ENCODE peak calls at places on chromosomes 11 and 22, in four cellular contexts. Y is keratinocyte, B is IMR-90, C is K562. V is an unnamed sample. For H3K9me1, the result is how much of the 10 kb centered on the place peaks cover.

GRCh38 chr11:45501277-45501979 is 164.0 kb downstream of the CHST1 start:
- DNase-seq in C (no peak), B (no peak), Y (no peak), V (no peak)

GRCh38 chr22:21449531-21450319 is 17.5 kb upstream of the TMEM191C start:
- DNase-seq in Y (no peak), C (no peak), B (peak), V (no peak)

GRCh38 chr11:9332655-9333054 is 18.3 kb upstream of the TMEM41B start:
- DNase-seq in Y (no peak), B (no peak), C (no peak), V (no peak)

GRCh38 chr22:48895341-48895740 is 932.3 kb downstream of the BRD1 start:
- DNase-seq in B (no peak), C (no peak), Y (no peak), V (no peak)

GRCh38 chr11:61679893-61680621 is at the start of gene DAGLA:
- DNase-seq in Y (no peak), B (peak), C (peak), V (peak)

GRCh38 chr11:122645847-122646246 is 9.7 kb upstream of the UBASH3B start:
- DNase-seq in Y (no peak), B (peak), C (no peak), V (no peak)

GRCh38 chr11:468493-468892 is 18.4 kb downstream of the PTDSS2 start:
- DNase-seq in Y (no peak), B (no peak), C (no peak), V (no peak)

GRCh38 chr11:123505546-123506299 is 75.7 kb downstream of the GRAMD1B start:
- DNase-seq in Y (no peak), C (no peak), B (no peak), V (no peak)

GRCh38 chr11:96061094-96061493 is 137.2 kb upstream of the MTMR2 start:
- DNase-seq in Y (no peak), B (no peak), C (no peak), V (no peak)

GRCh38 chr11:36500315-36500721 is 9.8 kb downstream of the TRAF6 start:
- DNase-seq in B (peak), C (no peak), Y (peak), V (peak)

GRCh38 chr22:20438066-20438677 is 547 bp upstream of the SCARF2 start:
- DNase-seq in C (no peak), Y (no peak), B (peak), V (no peak)

GRCh38 chr22:45966320-45966891 is 10.6 kb downstream of the WNT7B start:
- DNase-seq in C (no peak), B (no peak), Y (no peak), V (no peak)

GRCh38 chr11:62431171-62431895 is 12.5 kb downstream of the SCGB1A1 start:
- DNase-seq in Y (no peak), B (peak), C (no peak), V (no peak)

GRCh38 chr11:82546556-82547162 is 187.0 kb downstream of the FAM181B start:
- DNase-seq in B (no peak), C (no peak), Y (no peak), V (no peak)

GRCh38 chr11:91773090-91773489 is 451.5 kb upstream of the FAT3 start:
- DNase-seq in Y (no peak), C (no peak), B (no peak), V (peak)

GRCh38 chr11:12585861-12586260 is 88.4 kb upstream of the TEAD1 start:
- DNase-seq in Y (no peak), C (no peak), B (no peak), V (no peak)

GRCh38 chr11:122023614-122024250 is 92.3 kb downstream of the BLID start:
- DNase-seq in B (no peak), Y (no peak), C (no peak), V (peak)

GRCh38 chr22:36350751-36351594 is 36.8 kb downstream of the MYH9 start:
- DNase-seq in Y (no peak), C (no peak), B (peak), V (peak)

GRCh38 chr11:208917-209260 is 1.4 kb downstream of the RIC8A start:
- DNase-seq in B (no peak), C (no peak), Y (no peak), V (peak)

GRCh38 chr11:12122083-12122482 is 11.7 kb downstream of the MICAL2 start:
- DNase-seq in Y (no peak), C (peak), B (no peak), V (no peak)

GRCh38 chr11:116605543-116605942 is 167.2 kb downstream of the BUD13 start:
- DNase-seq in B (peak), Y (peak), C (peak), V (peak)
- H3K9me1 ChIP-seq in B (under half), Y (under half), C (under half), V (under half)

GRCh38 chr11:88051386-88051785 is 123.9 kb downstream of the RAB38 start:
- DNase-seq in C (no peak), Y (no peak), B (peak), V (peak)

GRCh38 chr11:88050247-88050646 is 125.0 kb downstream of the RAB38 start:
- DNase-seq in Y (no peak), C (no peak), B (no peak), V (no peak)
- H3K9me1 ChIP-seq in Y (under half), C (under half), B (under half), V (under half)

DNA sequence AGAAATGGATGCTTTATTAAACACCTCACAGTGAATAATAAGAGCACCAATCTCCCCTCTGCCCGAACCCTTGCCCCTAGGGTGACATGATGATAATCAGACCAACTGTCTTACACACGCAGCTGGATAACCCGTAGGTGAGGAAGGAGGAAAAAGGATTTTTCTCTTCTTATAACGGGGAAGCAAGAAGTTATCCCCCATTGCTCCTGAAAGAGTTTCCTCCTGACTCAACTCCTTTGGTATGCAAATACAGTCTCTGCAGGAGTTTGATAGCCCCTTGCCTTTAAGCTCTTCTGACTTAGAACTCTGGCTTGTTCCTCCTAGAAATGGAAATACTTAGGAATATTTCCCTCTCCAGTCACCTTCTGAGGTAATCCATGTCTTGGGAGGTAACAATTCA is 455.8 kb downstream of the TMEM135 start:
- DNase-seq in C (no peak), B (peak), Y (no peak), V (no peak)
- H3K9me1 ChIP-seq in C (under half), B (under half), Y (under half), V (under half)

GRCh38 chr11:27041141-27041869 is 690 bp downstream of the BBOX1 start:
- DNase-seq in B (no peak), Y (no peak), C (no peak), V (no peak)

GRCh38 chr11:27040302-27041115 is at the start of gene BBOX1:
- DNase-seq in Y (peak), C (no peak), B (no peak), V (no peak)

GRCh38 chr11:27039873-27040272 is 742 bp upstream of the BBOX1 start:
- DNase-seq in C (no peak), Y (no peak), B (no peak), V (no peak)
- H3K9me1 ChIP-seq in C (under half), Y (under half), B (under half), V (under half)

DNA sequence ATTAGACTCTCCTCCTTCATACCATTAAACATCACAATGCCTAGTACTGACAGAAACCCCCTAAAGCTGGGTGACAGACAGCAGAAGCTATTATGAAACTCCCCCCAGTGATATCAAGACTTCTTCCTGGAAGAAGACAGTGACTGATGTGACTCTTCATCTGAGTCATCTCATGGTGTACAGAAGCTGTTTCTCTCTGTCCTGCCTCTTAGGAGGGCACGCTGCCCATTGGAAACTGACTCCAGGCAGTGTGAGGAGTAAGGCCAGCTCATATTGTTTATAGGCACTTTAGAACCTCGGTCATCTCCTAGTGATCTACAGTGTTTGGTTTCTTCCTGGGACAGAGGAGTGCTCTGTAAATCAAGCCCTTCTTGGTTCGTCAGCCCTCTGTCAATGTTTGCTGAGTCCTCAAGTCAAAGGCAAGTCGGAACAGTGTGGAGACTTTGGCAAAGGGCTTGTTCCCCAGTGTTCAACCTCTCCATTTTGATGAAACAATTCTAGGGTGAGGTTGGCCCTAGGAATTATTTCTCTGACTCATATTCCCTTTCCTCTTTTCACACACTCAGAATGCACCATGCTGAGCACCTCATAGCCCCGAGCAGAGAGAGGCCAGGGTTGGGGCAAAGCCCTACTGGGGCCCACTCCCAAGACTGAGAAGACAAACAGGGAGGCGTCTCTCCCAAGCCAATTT is 172.5 kb upstream of the TMEM45B start:
- DNase-seq in C (no peak), B (peak), Y (peak), V (no peak)
- H3K9me1 ChIP-seq in C (under half), B (under half), Y (under half), V (under half)

DNA sequence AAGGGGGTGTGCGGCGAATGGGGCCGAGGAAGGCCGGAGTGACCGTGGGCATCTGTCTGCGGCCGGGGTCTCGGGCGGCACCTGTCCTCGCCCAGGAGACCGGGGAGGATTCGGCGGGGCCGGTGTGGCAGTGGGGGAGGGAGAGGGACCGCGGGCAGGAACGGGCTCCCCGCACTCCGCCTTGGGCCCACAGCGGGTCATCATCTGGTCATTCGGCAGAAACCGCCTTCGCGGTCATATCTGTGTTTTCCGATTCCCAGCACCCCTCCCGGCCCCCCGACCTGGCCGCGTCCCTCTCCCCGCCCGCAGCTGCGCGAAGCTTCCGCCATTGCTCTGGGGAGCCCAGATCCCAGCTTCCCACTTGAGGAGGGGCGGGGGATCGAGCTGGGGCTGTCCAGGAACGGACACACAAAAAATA is 824 bp upstream of the CBX6 start:
- DNase-seq in Y (no peak), B (peak), C (peak), V (peak)
- H3K9me1 ChIP-seq in Y (under half), B (under half), C (under half), V (under half)

DNA sequence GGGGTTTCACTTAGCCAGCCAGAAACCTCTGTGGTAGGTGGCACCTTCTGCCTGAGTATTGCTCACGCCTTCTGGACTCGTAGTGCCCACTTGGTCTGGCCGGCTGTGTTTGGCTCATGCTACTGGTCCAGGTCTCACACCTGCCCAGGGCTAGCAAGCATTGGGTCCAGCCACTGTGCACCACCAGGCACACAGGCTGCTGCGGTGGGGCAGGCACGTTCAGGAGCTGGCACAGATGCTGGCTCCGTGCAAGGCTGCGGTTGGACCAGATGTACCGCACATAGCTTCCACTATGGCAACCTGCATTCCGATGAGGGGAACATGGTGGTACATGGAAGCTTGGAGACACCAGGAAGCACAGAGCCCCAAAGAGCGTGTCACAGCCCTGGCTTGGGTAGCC is 34.8 kb upstream of the EXPH5 start:
- DNase-seq in B (no peak), C (no peak), Y (no peak), V (no peak)
- H3K9me1 ChIP-seq in B (under half), C (under half), Y (under half), V (under half)

GRCh38 chr22:24027991-24028390 is 16.9 kb downstream of the CABIN1 start:
- DNase-seq in C (no peak), Y (no peak), B (no peak), V (no peak)
- H3K9me1 ChIP-seq in C (under half), Y (under half), B (under half), V (under half)

GRCh38 chr11:111641339-111642015 is 39.2 kb downstream of the SIK2 start:
- DNase-seq in B (no peak), Y (no peak), C (no peak), V (peak)

GRCh38 chr11:111639226-111639925 is 37.1 kb downstream of the SIK2 start:
- DNase-seq in B (no peak), Y (no peak), C (no peak), V (no peak)

GRCh38 chr11:111645657-111646316 is 43.5 kb downstream of the SIK2 start:
- DNase-seq in Y (no peak), B (no peak), C (no peak), V (no peak)

GRCh38 chr11:111644922-111645321 is 42.7 kb downstream of the SIK2 start:
- DNase-seq in B (no peak), Y (no peak), C (no peak), V (no peak)

GRCh38 chr11:111642521-111642920 is 40.3 kb downstream of the SIK2 start:
- DNase-seq in Y (no peak), B (no peak), C (no peak), V (no peak)
- H3K9me1 ChIP-seq in Y (under half), B (under half), C (under half), V (under half)